ENCODE peak calls at places on chromosomes 1 and 21, in ten cellular contexts. Q is uterus, I is SK-N-SH, R is GM23338, G is hepatocyte, A is ovary, O is fibroblast of lung, X is esophagus squamous epithelium, B is SJSA1, K is iPS DF 6.9. Y is an unnamed sample.

GRCh38 chr1:180482425-180483275 is 19.7 kb downstream of the ACBD6 start:
- DNase-seq in Q (no peak), I (peak; percentile 37), R (peak; percentile 85), G (peak; percentile 76), A (no peak), O (peak; percentile 37), X (no peak), B (peak; percentile 62), K (peak; percentile 29), Y (peak; percentile 26)

GRCh38 chr1:167805041-167805556 is 83.3 kb downstream of the MPZL1 start:
- DNase-seq in Q (no peak), I (peak; percentile 39), R (no peak), G (no peak), A (no peak), O (no peak), X (no peak), B (no peak), K (no peak), Y (peak; percentile 37)

GRCh38 chr1:58310881-58311280 is 235.6 kb downstream of the OMA1 start:
- DNase-seq in Q (no peak), I (no peak), R (no peak), G (no peak), A (no peak), O (no peak), X (no peak), B (no peak), K (no peak), Y (no peak)

GRCh38 chr1:162689745-162690671 is 57.7 kb downstream of the DDR2 start:
- DNase-seq in Q (no peak), I (no peak), R (no peak), G (no peak), A (no peak), O (peak; percentile 54), X (no peak), B (peak; percentile 64), K (no peak), Y (no peak)

GRCh38 chr1:231628207-231628876 is 1.8 kb downstream of the DISC1 start:
- DNase-seq in Q (no peak), I (no peak), R (no peak), G (peak; percentile 41), A (no peak), O (no peak), X (no peak), B (no peak), K (no peak), Y (peak; percentile 51)

GRCh38 chr1:231045318-231045717 is 5.3 kb upstream of the FAM89A start:
- DNase-seq in Q (no peak), I (no peak), R (no peak), G (no peak), A (no peak), O (no peak), X (no peak), B (no peak), K (no peak), Y (no peak)

GRCh38 chr21:33022828-33023573 is 2.7 kb upstream of the OLIG2 start:
- DNase-seq in Q (no peak), I (peak; percentile 28), R (peak; percentile 55), G (no peak), A (no peak), O (no peak), X (no peak), B (no peak), K (no peak), Y (no peak)

GRCh38 chr1:206702803-206703202 is 18.1 kb downstream of the MAPKAPK2 start:
- DNase-seq in Q (no peak), I (no peak), R (peak; percentile 63), G (no peak), A (no peak), O (no peak), X (no peak), B (no peak), K (no peak), Y (no peak)

DNA sequence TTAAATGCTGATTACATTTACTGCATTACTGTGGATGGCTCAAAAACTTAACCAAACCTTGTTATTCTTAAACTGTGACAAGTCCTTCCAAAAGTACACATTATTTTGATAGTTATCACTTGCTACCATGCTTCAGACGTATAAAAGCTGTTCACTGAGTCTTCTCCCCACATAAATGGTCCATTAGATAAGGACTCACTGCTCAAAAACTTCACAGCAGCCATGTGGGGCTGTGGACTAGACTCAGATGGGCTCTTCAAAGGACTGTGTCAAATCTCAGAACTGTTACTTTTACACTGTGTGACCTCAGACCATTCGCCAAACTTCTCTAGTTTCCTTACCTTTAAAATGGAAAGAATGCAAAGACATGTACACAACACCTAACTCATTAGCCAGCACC is 11.6 kb downstream of the SCAF4 start:
- DNase-seq in Q (no peak), I (no peak), R (no peak), G (no peak), A (no peak), O (no peak), X (no peak), B (no peak), K (no peak), Y (no peak)
- H3K4me1 ChIP-seq in Q (no peaks in the 10 kb centered on the region), I (no peaks in the 10 kb centered on the region), R (peaks cover 63% of the 10 kb centered on the region), G (no peaks in the 10 kb centered on the region), A (peaks cover 5% of the 10 kb centered on the region), O (no peaks in the 10 kb centered on the region), X (peaks cover 3% of the 10 kb centered on the region), B (peaks cover 5% of the 10 kb centered on the region), K (no peaks in the 10 kb centered on the region), Y (peaks cover 80% of the 10 kb centered on the region)

GRCh38 chr21:34023691-34024381 is 49.5 kb upstream of the MRPS6 start:
- DNase-seq in Q (no peak), I (no peak), R (no peak), G (no peak), A (no peak), O (no peak), X (no peak), B (peak; percentile 6), K (no peak), Y (no peak)
- H3K4me3 ChIP-seq in Q (no peak overlapping the region), I (no peak overlapping the region), R (no peak overlapping the region), G (no peak overlapping the region), A (no peak overlapping the region), O (no peak overlapping the region), X (no peak overlapping the region), B (no peak overlapping the region), K (no peak overlapping the region), Y (no peak overlapping the region)

DNA sequence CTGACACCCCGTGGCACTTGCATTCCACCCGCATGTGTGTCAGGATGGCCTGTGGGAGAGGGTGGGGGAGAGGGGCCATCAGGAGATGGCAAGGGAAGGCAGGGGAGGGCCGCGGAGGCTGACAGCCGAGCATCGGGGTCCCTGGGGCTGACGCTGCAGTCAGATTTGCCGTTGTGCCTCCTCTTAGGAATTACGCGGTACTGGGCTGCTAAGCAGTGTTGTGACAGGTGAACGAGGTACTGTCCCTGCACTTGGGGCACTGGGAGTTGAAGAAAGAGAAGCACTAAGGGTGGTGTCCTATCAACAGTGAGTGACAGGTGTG is 22.5 kb downstream of the WNT4 start:
- DNase-seq in Q (no peak), I (peak; percentile 21), R (no peak), G (no peak), A (no peak), O (no peak), X (no peak), B (no peak), K (no peak), Y (no peak)
- H3K36me3 ChIP-seq in Q (no peaks in the 10 kb centered on the region), I (peaks cover 11% of the 10 kb centered on the region), R (no peaks in the 10 kb centered on the region), G (no peaks in the 10 kb centered on the region), A (no peaks in the 10 kb centered on the region), O (peaks cover 4% of the 10 kb centered on the region), X (no peaks in the 10 kb centered on the region), B (peaks cover 66% of the 10 kb centered on the region), K (no peaks in the 10 kb centered on the region), Y (peaks cover 9% of the 10 kb centered on the region)

DNA sequence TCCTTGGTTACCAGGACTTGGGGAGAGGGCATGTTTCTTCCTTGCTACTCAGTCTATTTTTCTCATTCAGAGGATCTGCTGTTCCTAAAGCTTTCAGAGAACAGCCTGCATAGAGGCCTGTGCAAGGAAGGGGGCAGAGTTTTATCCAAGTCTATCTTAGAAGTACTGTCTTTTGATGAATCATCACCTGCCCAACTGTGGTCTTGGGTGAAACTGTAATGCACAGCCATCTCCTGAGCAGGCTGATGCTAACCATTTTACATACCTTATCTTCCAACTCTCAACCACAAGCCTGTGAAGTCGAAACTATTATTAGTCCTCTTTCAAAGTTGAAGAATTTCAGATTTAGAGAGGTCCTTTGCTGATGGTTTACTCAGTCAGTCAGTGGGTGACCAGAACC is 368.0 kb downstream of the HHAT start:
- DNase-seq in Q (no peak), I (no peak), R (no peak), G (no peak), A (no peak), O (peak; percentile 74), X (no peak), B (no peak), K (no peak), Y (no peak)
- H3K4me1 ChIP-seq in Q (no peaks in the 10 kb centered on the region), I (peaks cover 22% of the 10 kb centered on the region), R (no peaks in the 10 kb centered on the region), G (no peaks in the 10 kb centered on the region), A (no peaks in the 10 kb centered on the region), O (no peaks in the 10 kb centered on the region), X (no peaks in the 10 kb centered on the region), B (no peaks in the 10 kb centered on the region), K (no peaks in the 10 kb centered on the region), Y (no peaks in the 10 kb centered on the region)

DNA sequence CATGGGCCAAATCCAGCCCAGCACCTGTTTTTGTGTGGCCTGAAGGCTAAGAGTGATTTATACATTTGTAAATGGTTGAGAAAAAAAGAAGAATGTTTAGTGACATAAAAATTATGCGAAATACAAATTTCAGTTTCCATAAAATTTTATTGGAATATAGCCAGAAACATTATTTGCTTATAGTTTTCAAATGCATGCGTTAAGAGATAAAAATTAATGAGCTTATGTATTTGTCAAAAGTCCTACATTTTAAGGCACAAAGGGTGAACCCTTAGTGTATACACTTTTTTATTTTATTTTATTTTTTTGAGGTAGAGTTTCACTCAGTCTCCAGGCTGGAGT is 2.1 kb downstream of the MORC3 start:
- DNase-seq in Q (no peak), I (no peak), R (no peak), G (no peak), A (no peak), O (no peak), X (no peak), B (no peak), K (no peak), Y (no peak)
- H3K4me3 ChIP-seq in Q (no peak overlapping the region), I (peak overlapping the region; percentile 65), R (peak overlapping the region; percentile 57), G (peak overlapping the region; percentile 59), A (no peak overlapping the region), O (peak overlapping the region; percentile 93), X (peak overlapping the region; percentile 92), B (peak overlapping the region; percentile 86), K (no peak overlapping the region), Y (peak overlapping the region; percentile 98)